ENCODE peak calls at places on chromosomes 5 and 9, in six cellular contexts. One of them, this sample, is unnamed.

GRCh38 chr5:93716453-93716852 is 24.9 kb downstream of the POU5F2 start:
- DNase-seq in NCI-H1105: no peak
- DNase-seq in AG09319: no peak
- DNase-seq in AG09309: no peak
- DNase-seq in left ventricle myocardium inferior: no peak
- DNase-seq in osteocyte: no peak
- DNase-seq in this sample: no peak

GRCh38 chr5:116492776-116493175 is 81.8 kb downstream of the SEMA6A start:
- DNase-seq in AG09319: no peak
- DNase-seq in AG09309: no peak
- DNase-seq in osteocyte: no peak
- DNase-seq in NCI-H1105: no peak
- DNase-seq in left ventricle myocardium inferior: no peak
- DNase-seq in this sample: no peak

GRCh38 chr5:173201636-173202265 is 33.3 kb downstream of the NKX2-5 start:
- DNase-seq in left ventricle myocardium inferior: no peak
- DNase-seq in NCI-H1105: no peak
- DNase-seq in AG09319: peak; percentile 16
- DNase-seq in AG09309: peak; percentile 40
- DNase-seq in osteocyte: no peak
- DNase-seq in this sample: no peak

GRCh38 chr9:25602366-25603044 is 75.7 kb downstream of the TUSC1 start:
- DNase-seq in osteocyte: no peak
- DNase-seq in AG09309: no peak
- DNase-seq in NCI-H1105: no peak
- DNase-seq in left ventricle myocardium inferior: no peak
- DNase-seq in AG09319: no peak
- DNase-seq in this sample: no peak

GRCh38 chr5:180673371-180674252 is 24.2 kb upstream of the FLT4 start:
- DNase-seq in osteocyte: peak; percentile 83
- DNase-seq in AG09319: no peak
- DNase-seq in AG09309: no peak
- DNase-seq in left ventricle myocardium inferior: no peak
- DNase-seq in NCI-H1105: no peak
- DNase-seq in this sample: no peak

GRCh38 chr5:172453206-172453985 is 929 bp downstream of the SH3PXD2B start:
- DNase-seq in left ventricle myocardium inferior: no peak
- DNase-seq in NCI-H1105: no peak
- DNase-seq in AG09319: no peak
- DNase-seq in AG09309: no peak
- DNase-seq in osteocyte: no peak
- DNase-seq in this sample: no peak

GRCh38 chr9:110351009-110351467 is 13.4 kb upstream of the TXNDC8 start:
- DNase-seq in left ventricle myocardium inferior: no peak
- DNase-seq in AG09309: peak; percentile 53
- DNase-seq in AG09319: peak; percentile 48
- DNase-seq in NCI-H1105: no peak
- DNase-seq in osteocyte: no peak
- DNase-seq in this sample: no peak

GRCh38 chr5:39755452-39755851 is 330.7 kb upstream of the DAB2 start:
- DNase-seq in NCI-H1105: no peak
- DNase-seq in osteocyte: no peak
- DNase-seq in AG09319: no peak
- DNase-seq in AG09309: no peak
- DNase-seq in left ventricle myocardium inferior: no peak
- DNase-seq in this sample: no peak

GRCh38 chr5:177336112-177336511 is 15.4 kb downstream of the LMAN2 start:
- DNase-seq in AG09319: no peak
- DNase-seq in left ventricle myocardium inferior: no peak
- DNase-seq in AG09309: no peak
- DNase-seq in NCI-H1105: no peak
- DNase-seq in osteocyte: no peak
- DNase-seq in this sample: no peak

GRCh38 chr5:177419045-177419444 is 7.4 kb upstream of the GRK6 start:
- DNase-seq in NCI-H1105: no peak
- DNase-seq in left ventricle myocardium inferior: no peak
- DNase-seq in AG09319: no peak
- DNase-seq in AG09309: peak; percentile 20
- DNase-seq in osteocyte: no peak
- DNase-seq in this sample: no peak

GRCh38 chr9:123376218-123377071 is 20.4 kb downstream of the CRB2 start:
- DNase-seq in left ventricle myocardium inferior: no peak
- DNase-seq in AG09319: no peak
- DNase-seq in NCI-H1105: no peak
- DNase-seq in AG09309: no peak
- DNase-seq in osteocyte: no peak
- DNase-seq in this sample: no peak

GRCh38 chr5:123929055-123929474 is 417.1 kb downstream of the CSNK1G3 start:
- DNase-seq in osteocyte: no peak
- DNase-seq in AG09309: no peak
- DNase-seq in NCI-H1105: no peak
- DNase-seq in AG09319: no peak
- DNase-seq in left ventricle myocardium inferior: no peak
- DNase-seq in this sample: no peak

GRCh38 chr9:5514608-5515260 is 4.4 kb downstream of the PDCD1LG2 start:
- DNase-seq in osteocyte: no peak
- DNase-seq in AG09319: no peak
- DNase-seq in NCI-H1105: no peak
- DNase-seq in AG09309: no peak
- DNase-seq in left ventricle myocardium inferior: no peak
- DNase-seq in this sample: no peak

GRCh38 chr5:140108093-140109049 is 5.5 kb upstream of the PURA start:
- DNase-seq in AG09319: no peak
- DNase-seq in osteocyte: no peak
- DNase-seq in left ventricle myocardium inferior: peak; percentile 20
- DNase-seq in NCI-H1105: peak; percentile 60
- DNase-seq in AG09309: no peak
- DNase-seq in this sample: no peak